ENCODE peak calls at places on chromosomes 13 and 19, in eight cellular contexts. W is heart right ventricle; S is CD8-positive, alpha-beta memory T cell; A is SK-N-SH; U is CD8-positive, alpha-beta T cell; G is neural progenitor cell; V is OCI-LY7; Q is effector memory CD4-positive, alpha-beta T cell. R is an unnamed sample. For H3K9me3 and H3K36me3, the result is how much of the 10 kb centered on the place peaks cover.

GRCh38 chr13:64527561-64527960 is 2702.6 kb downstream of the PCDH9 start:
- DNase-seq in U (no peak), A (no peak), S (no peak), V (no peak), G (no peak), Q (no peak), W (no peak), R (no peak)

GRCh38 chr13:74675185-74675584 is 541.0 kb upstream of the KLF12 start:
- DNase-seq in U (no peak), W (no peak), A (no peak), Q (no peak), S (no peak), G (no peak), V (no peak), R (no peak)

GRCh38 chr13:27644302-27644701 is 22.6 kb downstream of the POLR1D start:
- DNase-seq in A (no peak), Q (no peak), S (no peak), G (no peak), W (no peak), U (no peak), V (no peak), R (no peak)

GRCh38 chr19:30421571-30421970 is 49.4 kb downstream of the ZNF536 start:
- DNase-seq in U (no peak), A (no peak), W (no peak), S (no peak), Q (no peak), V (no peak), G (no peak), R (no peak)

GRCh38 chr19:46605356-46605821 is 4.3 kb downstream of the CALM3 start:
- DNase-seq in S (no peak), V (no peak), U (peak), W (no peak), Q (no peak), A (peak), G (no peak), R (no peak)

GRCh38 chr19:10643968-10644290 is 10.2 kb upstream of the ILF3 start:
- DNase-seq in W (no peak), S (no peak), V (no peak), A (peak), G (no peak), Q (no peak), U (no peak), R (no peak)

GRCh38 chr19:8116437-8117293 is 32.7 kb downstream of the FBN3 start:
- DNase-seq in A (no peak), U (no peak), G (no peak), W (no peak), V (peak), Q (no peak), S (no peak), R (no peak)

GRCh38 chr19:5339470-5339949 is 1.1 kb downstream of the PTPRS start:
- DNase-seq in G (peak), W (no peak), V (no peak), S (no peak), U (no peak), Q (no peak), A (peak), R (peak)

GRCh38 chr19:29680447-29680846 is 15.2 kb downstream of the PLEKHF1 start:
- DNase-seq in A (no peak), Q (peak), W (peak), G (no peak), V (peak), U (peak), S (peak), R (no peak)

GRCh38 chr19:27745978-27746542 is 1466.9 kb downstream of the UQCRFS1 start:
- DNase-seq in Q (no peak), U (peak), A (no peak), S (no peak), W (no peak), V (no peak), G (no peak), R (no peak)

GRCh38 chr13:59391696-59392095 is 772.0 kb downstream of the DIAPH3 start:
- DNase-seq in U (peak), W (no peak), A (peak), S (peak), Q (peak), V (peak), G (peak), R (peak)

GRCh38 chr19:39082745-39083598 is 1.2 kb upstream of the ACP7 start:
- DNase-seq in Q (no peak), V (no peak), U (no peak), A (no peak), G (no peak), W (no peak), S (no peak), R (no peak)

GRCh38 chr19:3404324-3405260 is 38.2 kb downstream of the NFIC start:
- DNase-seq in U (no peak), V (no peak), W (peak), G (no peak), A (peak), S (no peak), Q (no peak), R (no peak)

GRCh38 chr13:33235078-33235477 is 50.5 kb downstream of the STARD13 start:
- DNase-seq in A (no peak), G (no peak), S (no peak), W (no peak), Q (no peak), V (no peak), U (no peak), R (no peak)

GRCh38 chr13:53060840-53061485 is 32.4 kb downstream of the OLFM4 start:
- DNase-seq in A (no peak), W (no peak), S (no peak), U (no peak), V (no peak), G (no peak), Q (no peak), R (no peak)

GRCh38 chr13:23778007-23778687 is 111.1 kb downstream of the MIPEP start:
- DNase-seq in Q (no peak), V (peak), U (no peak), G (no peak), A (no peak), S (no peak), W (no peak), R (no peak)

GRCh38 chr13:57087006-57087405 is 53.7 kb upstream of the PRR20A start:
- DNase-seq in W (no peak), S (no peak), Q (no peak), V (no peak), A (no peak), U (no peak), G (no peak), R (no peak)
- H3K9me3 ChIP-seq in W (under half), S (under half), Q (under half), V (under half), A (under half), U (under half), G (under half), R (under half)

GRCh38 chr19:40494191-40494838 is 27.5 kb downstream of the SPTBN4 start:
- DNase-seq in Q (no peak), S (no peak), W (no peak), U (no peak), A (no peak), V (no peak), G (no peak), R (no peak)
- H3K4me3 ChIP-seq in Q (no peak), S (no peak), W (no peak), U (no peak), A (no peak), V (no peak), G (no peak), R (no peak)

GRCh38 chr13:114260818-114261217 is 20.6 kb upstream of the UPF3A start:
- DNase-seq in U (no peak), A (no peak), Q (no peak), W (no peak), S (no peak), G (no peak), V (peak), R (no peak)

GRCh38 chr13:114259374-114259773 is 22.0 kb upstream of the UPF3A start:
- DNase-seq in V (no peak), W (no peak), U (no peak), A (no peak), Q (no peak), G (no peak), S (no peak), R (no peak)

GRCh38 chr13:114258589-114258988 is 22.8 kb upstream of the UPF3A start:
- DNase-seq in W (no peak), U (no peak), A (no peak), Q (no peak), V (no peak), G (no peak), S (no peak), R (no peak)

GRCh38 chr13:114261328-114261965 is 20.0 kb upstream of the UPF3A start:
- DNase-seq in Q (no peak), S (no peak), G (no peak), V (no peak), W (no peak), A (no peak), U (no peak), R (no peak)

GRCh38 chr13:114259974-114260373 is 21.4 kb upstream of the UPF3A start:
- DNase-seq in Q (no peak), U (no peak), S (no peak), W (no peak), G (no peak), A (no peak), V (peak), R (no peak)
- H3K36me3 ChIP-seq in Q (half or more), U (half or more), S (half or more), W (half or more), G (under half), A (half or more), V (half or more), R (half or more)

GRCh38 chr19:52991021-52991420 is 22.7 kb upstream of the ERVV-1 start:
- DNase-seq in U (no peak), A (no peak), V (no peak), W (no peak), S (no peak), Q (no peak), G (no peak), R (no peak)
- H3K9me3 ChIP-seq in U (under half), A (under half), V (under half), W (under half), S (under half), Q (under half), G (under half), R (under half)

GRCh38 chr19:33226550-33227241 is 1.0 kb upstream of the SLC7A10 start:
- DNase-seq in W (peak), S (no peak), G (peak), A (peak), U (no peak), V (no peak), Q (no peak), R (peak)

GRCh38 chr19:33227870-33228599 is 2.4 kb upstream of the SLC7A10 start:
- DNase-seq in G (no peak), V (no peak), U (no peak), S (no peak), W (no peak), Q (no peak), A (no peak), R (no peak)

GRCh38 chr19:33225458-33225925 is at the start of gene SLC7A10:
- DNase-seq in S (no peak), A (peak), U (no peak), V (no peak), W (peak), Q (no peak), G (peak), R (peak)

GRCh38 chr19:33224694-33225457 is 774 bp downstream of the SLC7A10 start:
- DNase-seq in A (no peak), G (no peak), Q (no peak), U (no peak), S (no peak), W (no peak), V (no peak), R (no peak)

DNA sequence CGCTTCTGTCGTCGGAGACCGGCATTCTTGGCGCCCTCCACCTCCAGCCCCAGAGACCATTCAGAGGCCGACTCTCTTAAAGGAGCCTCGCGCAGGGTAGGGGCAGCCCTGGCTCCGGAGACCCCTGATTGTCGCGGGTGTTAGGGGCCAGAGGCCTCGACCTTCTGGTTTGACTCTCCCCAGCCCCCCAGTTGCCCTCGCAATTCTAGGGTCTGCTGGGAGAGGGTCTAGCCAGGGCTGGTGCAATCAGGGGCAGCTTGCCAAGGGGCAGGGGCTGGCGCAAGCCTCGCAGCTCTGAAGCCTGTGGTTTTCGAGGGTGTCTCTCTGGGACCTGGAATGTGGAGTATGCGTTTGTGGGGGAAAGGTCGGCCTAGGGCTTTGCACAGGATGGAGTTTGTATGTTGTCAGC is 1.6 kb upstream of the SLC7A10 start:
- DNase-seq in G (no peak), A (no peak), Q (no peak), U (no peak), V (no peak), S (no peak), W (peak), R (peak)
- H3K4me3 ChIP-seq in G (peak), A (no peak), Q (no peak), U (no peak), V (no peak), S (no peak), W (no peak), R (no peak)